ENCODE peak calls at places on chromosome 14, in six cellular contexts. J is CD8-positive, alpha-beta T cell; T is NCI-H524; M is HFF-Myc; U is stimulated activated CD8-positive, alpha-beta memory T cell treated with anti-CD3 and anti-CD28 coated beads, Interleukin-2, amount 100 ng/mL, for 48 hours; B is Calu3. S is an unnamed sample.

GRCh38 chr14:94880140-94880539 is 110.2 kb upstream of the GSC start:
- DNase-seq in T (no peak), J (no peak), B (no peak), M (no peak), U (no peak), S (no peak)

GRCh38 chr14:34781242-34781641 is 66.8 kb upstream of the CFL2 start:
- DNase-seq in T (no peak), U (no peak), M (peak; percentile 41), J (no peak), B (no peak), S (no peak)

GRCh38 chr14:92960706-92961566 is 38.0 kb downstream of the CHGA start:
- DNase-seq in T (no peak), B (peak; percentile 16), M (no peak), J (no peak), U (no peak), S (no peak)

GRCh38 chr14:94581127-94581999 is at the start of gene SERPINA5:
- DNase-seq in U (no peak), M (no peak), J (no peak), T (no peak), B (peak; percentile 93), S (no peak)

GRCh38 chr14:59281613-59282012 is 93.1 kb downstream of the DAAM1 start:
- DNase-seq in T (no peak), M (no peak), J (no peak), B (no peak), U (no peak), S (no peak)

GRCh38 chr14:105311838-105312237 is 2.7 kb upstream of the PACS2 start:
- DNase-seq in U (no peak), B (no peak), J (no peak), M (no peak), T (no peak), S (no peak)

GRCh38 chr14:76954791-76955190 is 73.7 kb downstream of the IRF2BPL start:
- DNase-seq in T (no peak), U (no peak), B (no peak), M (no peak), J (no peak), S (no peak)

GRCh38 chr14:67335781-67336180 is 23.8 kb downstream of the ATP6V1D start:
- DNase-seq in B (peak; percentile 20), T (no peak), U (no peak), J (no peak), M (no peak), S (no peak)

GRCh38 chr14:33589334-33589733 is 361.5 kb downstream of the EGLN3 start:
- DNase-seq in B (no peak), J (no peak), T (no peak), U (no peak), M (no peak), S (no peak)

GRCh38 chr14:81400202-81400678 is at the start of gene STON2:
- DNase-seq in B (peak; percentile 38), T (no peak), M (no peak), J (no peak), U (peak; percentile 11), S (no peak)

GRCh38 chr14:67453575-67454300 is 34.8 kb downstream of the TMEM229B start:
- DNase-seq in J (no peak), B (no peak), T (no peak), U (no peak), M (no peak), S (no peak)

GRCh38 chr14:32478027-32478426 is 148.9 kb downstream of the AKAP6 start:
- DNase-seq in T (no peak), J (no peak), B (no peak), U (no peak), M (peak; percentile 97), S (no peak)

GRCh38 chr14:53304726-53305381 is 151.7 kb upstream of the DDHD1 start:
- DNase-seq in M (no peak), U (no peak), T (no peak), J (no peak), B (no peak), S (no peak)

GRCh38 chr14:77638738-77639137 is 22.3 kb upstream of the SPTLC2 start:
- DNase-seq in B (no peak), M (no peak), J (no peak), T (no peak), U (no peak), S (no peak)

GRCh38 chr14:93811611-93812010 is 23.3 kb upstream of the PRIMA1 start:
- DNase-seq in T (no peak), M (no peak), U (no peak), J (no peak), B (no peak), S (no peak)